ENCODE peak calls at places on chromosomes 6 and 20, in seven cellular contexts. T is body of pancreas, J is gastrocnemius medialis, B is left lung, S is heart left ventricle, F is uterus, D is cardiac muscle cell. H is an unnamed sample. For H3K27me3, the result is how much of the 10 kb centered on the place peaks cover.

GRCh38 chr20:19265646-19266374 is 53.4 kb downstream of the SLC24A3 start:
- DNase-seq in J (no peak), F (no peak), B (no peak), D (peak), T (no peak), S (no peak), H (no peak)

GRCh38 chr20:31860431-31861345 is 9.6 kb downstream of the DUSP15 start:
- DNase-seq in S (peak), B (no peak), T (peak), F (peak), J (peak), D (peak), H (no peak)

GRCh38 chr20:63653974-63654680 is 903 bp upstream of the STMN3 start:
- DNase-seq in S (no peak), J (no peak), T (no peak), D (no peak), B (no peak), F (no peak), H (no peak)

GRCh38 chr6:168916576-168917207 is 337.0 kb downstream of the THBS2 start:
- DNase-seq in B (no peak), F (no peak), D (no peak), J (peak), T (no peak), S (no peak), H (no peak)

GRCh38 chr20:61776491-61776890 is 289.2 kb downstream of the TAF4 start:
- DNase-seq in T (no peak), S (no peak), F (no peak), D (no peak), J (no peak), B (no peak), H (no peak)

GRCh38 chr6:111418971-111419693 is 63.9 kb downstream of the REV3L start:
- DNase-seq in T (no peak), F (no peak), D (no peak), J (no peak), S (no peak), B (no peak), H (no peak)

GRCh38 chr6:52839124-52840055 is 1.2 kb downstream of the GSTA5 start:
- DNase-seq in B (no peak), S (peak), T (peak), J (no peak), D (peak), F (no peak), H (no peak)

GRCh38 chr6:55445648-55446204 is 118.5 kb downstream of the GFRAL start:
- DNase-seq in F (no peak), S (no peak), T (no peak), J (no peak), B (no peak), D (peak), H (peak)

GRCh38 chr6:28335564-28336283 is at the start of gene ZSCAN31:
- DNase-seq in B (peak), T (peak), S (peak), F (peak), D (peak), J (peak), H (peak)

GRCh38 chr6:33768644-33769120 is 20.2 kb downstream of the LEMD2 start:
- DNase-seq in S (peak), T (peak), J (peak), D (peak), B (peak), F (peak), H (peak)

GRCh38 chr6:34412054-34412453 is 13.8 kb downstream of the RPS10 start:
- DNase-seq in J (no peak), D (no peak), F (no peak), S (no peak), B (no peak), T (no peak), H (no peak)

GRCh38 chr20:50624351-50625016 is 66.9 kb downstream of the RIPOR3 start:
- DNase-seq in B (peak), D (no peak), J (no peak), F (no peak), S (no peak), T (peak), H (no peak)

GRCh38 chr6:134398453-134398852 is 80.5 kb upstream of the SGK1 start:
- DNase-seq in S (no peak), J (peak), T (peak), D (no peak), B (no peak), F (no peak), H (no peak)

GRCh38 chr6:105993341-105993740 is 92.8 kb upstream of the PRDM1 start:
- DNase-seq in B (no peak), J (no peak), T (no peak), S (no peak), D (peak), F (peak), H (no peak)

GRCh38 chr6:13485303-13485702 is 2.1 kb downstream of the GFOD1 start:
- DNase-seq in B (no peak), S (no peak), F (no peak), J (no peak), T (no peak), D (no peak), H (no peak)

GRCh38 chr6:107713214-107713962 is 110.7 kb downstream of the SCML4 start:
- DNase-seq in T (no peak), F (no peak), J (no peak), S (no peak), D (no peak), B (no peak), H (no peak)

GRCh38 chr6:147700436-147701209 is 192.1 kb downstream of the SAMD5 start:
- DNase-seq in J (no peak), S (no peak), B (no peak), F (no peak), T (no peak), D (no peak), H (no peak)

GRCh38 chr6:12026120-12026519 is 14.0 kb downstream of the HIVEP1 start:
- DNase-seq in D (no peak), B (no peak), T (no peak), J (no peak), S (no peak), F (no peak), H (no peak)

GRCh38 chr20:63520594-63520938 is at the start of gene PPDPF:
- DNase-seq in T (peak), S (no peak), F (peak), J (peak), B (peak), D (peak), H (peak)

GRCh38 chr6:158353851-158354508 is 41.7 kb downstream of the TULP4 start:
- DNase-seq in S (no peak), J (no peak), B (no peak), D (no peak), T (no peak), F (no peak), H (no peak)

GRCh38 chr6:16471222-16471784 is 232.9 kb downstream of the GMPR start:
- DNase-seq in J (no peak), B (no peak), T (no peak), S (no peak), F (no peak), D (no peak), H (peak)

GRCh38 chr20:64107736-64108457 is 532 bp upstream of the NPBWR2 start:
- DNase-seq in D (no peak), B (peak), J (peak), T (no peak), F (no peak), S (no peak), H (no peak)

GRCh38 chr6:90328004-90328403 is 31.4 kb upstream of the BACH2 start:
- DNase-seq in F (no peak), B (no peak), D (no peak), T (no peak), J (no peak), S (no peak), H (no peak)
- H3K4me3 ChIP-seq in F (no peak), B (no peak), D (no peak), T (no peak), J (no peak), S (no peak), H (no peak)

DNA sequence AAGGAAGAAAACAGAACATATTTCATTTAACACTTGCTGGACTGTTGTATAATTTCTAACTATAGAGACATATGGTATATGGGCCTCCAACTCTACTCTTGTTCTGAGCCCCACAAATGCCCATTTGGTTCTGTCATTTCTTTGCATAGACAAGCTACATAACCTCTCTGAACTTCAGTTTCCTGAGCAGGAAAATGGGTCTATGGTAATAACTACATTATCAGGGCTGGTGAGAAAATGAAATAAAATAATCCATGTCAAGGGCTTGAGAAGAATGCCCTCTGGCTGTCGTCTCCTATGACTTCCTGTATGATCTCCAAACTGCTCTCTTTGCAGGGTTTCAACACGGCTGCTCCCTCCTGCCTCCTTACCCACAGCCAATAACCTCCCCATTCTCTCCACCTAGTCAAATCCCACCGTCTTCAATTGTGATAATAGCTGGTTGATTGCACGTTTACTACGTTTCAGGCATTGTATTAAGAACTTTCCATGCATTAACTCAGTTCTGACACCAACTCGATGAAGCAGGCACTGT is 12.0 kb downstream of the ZCCHC3 start:
- DNase-seq in D (peak), J (no peak), B (no peak), F (no peak), S (no peak), T (no peak), H (no peak)
- TF ChIP-seq CTCF in D (no peak), J (no peak), B (no peak), F (no peak), S (no peak), T (no peak), H (no peak)

GRCh38 chr6:170127151-170127550 is 163.7 kb downstream of the DLL1 start:
- DNase-seq in B (no peak), S (no peak), D (no peak), J (no peak), T (no peak), F (no peak), H (no peak)
- H3K27me3 ChIP-seq in B (under half), S (under half), D (under half), J (under half), T (under half), F (under half), H (under half)

DNA sequence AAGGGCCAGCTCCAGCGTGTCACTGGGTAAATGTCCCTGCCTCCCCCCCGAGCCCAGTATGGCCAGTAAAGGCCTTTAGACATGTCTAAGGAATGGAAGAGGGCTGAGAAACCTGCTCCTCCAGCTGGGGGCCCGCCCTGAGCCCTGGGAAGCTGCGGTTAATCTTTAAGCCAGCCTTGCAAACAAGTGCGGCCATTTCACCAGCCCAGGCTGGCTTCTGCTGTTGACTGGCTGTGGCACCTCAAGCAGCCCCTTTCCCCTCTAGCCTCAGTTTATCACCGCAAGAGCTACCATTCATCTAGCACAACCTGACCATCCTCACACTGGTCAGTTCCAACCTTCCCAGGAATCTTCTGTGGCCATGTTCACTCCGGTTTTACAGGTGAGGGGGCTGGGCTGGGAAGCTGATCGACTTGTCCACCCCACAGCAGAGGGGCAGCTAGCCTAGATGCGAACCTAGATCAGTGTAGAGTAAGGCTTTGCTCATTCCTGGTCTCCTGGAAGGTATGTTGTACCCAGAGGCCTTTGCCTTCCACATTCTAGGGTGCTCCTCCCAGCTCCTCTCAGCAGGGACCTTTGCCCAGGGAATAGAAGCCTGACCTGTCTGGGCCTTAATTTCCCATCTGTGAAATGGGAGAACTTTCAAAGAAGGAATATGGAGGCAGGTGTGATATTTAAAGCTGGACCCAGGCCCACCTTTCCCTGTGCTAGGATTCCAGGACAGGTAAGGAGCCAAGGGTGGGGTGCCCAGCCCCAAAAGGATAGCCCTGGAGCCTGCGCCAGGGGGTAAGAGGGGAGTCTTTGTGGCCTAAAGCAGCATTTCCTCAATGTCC is 1.2 kb upstream of the SRC start:
- DNase-seq in B (peak), J (no peak), T (peak), S (no peak), D (no peak), F (no peak), H (no peak)
- H3K4me3 ChIP-seq in B (peak), J (no peak), T (peak), S (no peak), D (no peak), F (no peak), H (peak)

DNA sequence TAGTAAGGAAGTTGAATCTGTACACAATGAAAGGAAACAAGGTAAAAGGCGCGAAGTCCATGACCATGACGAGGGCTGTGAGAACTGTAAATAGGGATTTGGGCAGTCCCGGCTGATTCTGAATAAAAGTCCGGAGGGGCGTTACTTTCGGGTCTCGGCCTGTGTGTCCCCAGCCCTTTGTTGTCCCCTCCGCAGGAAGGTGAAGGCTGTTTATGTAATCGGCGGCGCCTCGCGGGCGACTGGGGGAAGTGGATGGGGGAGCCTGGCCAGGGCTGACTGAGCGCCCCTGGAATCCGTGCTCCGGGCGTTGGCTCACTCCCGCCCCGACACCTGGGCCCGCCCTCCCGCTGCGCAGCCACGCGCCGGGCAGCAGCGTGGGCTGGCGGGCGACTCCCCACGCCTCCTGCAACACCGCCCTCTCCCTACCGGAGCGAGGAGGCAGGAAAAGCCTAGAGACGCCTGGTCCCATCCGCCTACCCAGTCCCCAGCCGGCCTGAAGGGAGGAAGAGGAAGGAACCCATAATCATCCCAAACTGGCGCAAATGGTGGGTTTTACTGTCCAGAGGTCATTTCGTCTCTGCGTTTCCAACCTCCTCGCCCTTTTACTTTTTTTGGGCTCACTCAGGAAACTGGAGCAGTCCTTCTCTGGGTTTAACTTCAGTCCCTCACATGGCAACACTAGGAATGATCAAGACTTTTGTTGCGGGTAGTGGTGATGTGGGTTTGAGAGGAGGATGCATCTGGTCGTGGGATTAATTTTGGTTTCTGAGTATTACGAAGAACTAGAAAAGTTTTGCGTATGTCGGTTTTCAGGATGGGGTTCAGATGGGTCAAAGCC is 12.1 kb downstream of the TRIM31 start:
- DNase-seq in F (no peak), J (no peak), T (peak), D (peak), B (peak), S (peak), H (no peak)
- TF ChIP-seq CTCF in F (no peak), J (no peak), T (no peak), D (no peak), B (no peak), S (no peak), H (no peak)

H was measured in GM06990.